ENCODE peak calls at places on chromosomes 2 and 18, in four cellular contexts. Q is endothelial cell, V is omental fat pad, B is NB4. W is an unnamed sample.

GRCh38 chr2:46216213-46216612 is 81.0 kb upstream of the EPAS1 start:
- DNase-seq in V (no peak), B (no peak), Q (no peak), W (no peak)

GRCh38 chr18:11042247-11042646 is 107.1 kb downstream of the PIEZO2 start:
- DNase-seq in B (no peak), V (no peak), Q (no peak), W (no peak)

GRCh38 chr18:7603259-7604000 is 36.3 kb downstream of the PTPRM start:
- DNase-seq in B (no peak), Q (no peak), V (no peak), W (no peak)

GRCh38 chr2:150478206-150478974 is 9.1 kb downstream of the RND3 start:
- DNase-seq in V (no peak), Q (no peak), B (no peak), W (no peak)

GRCh38 chr2:237060518-237061312 is 25.0 kb upstream of the COPS8 start:
- DNase-seq in V (no peak), Q (peak), B (peak), W (no peak)

GRCh38 chr2:121210691-121211090 is 74.3 kb downstream of the TFCP2L1 start:
- DNase-seq in V (no peak), Q (no peak), B (no peak), W (no peak)

GRCh38 chr2:237888389-237888788 is 29.0 kb downstream of the RAMP1 start:
- DNase-seq in B (peak), Q (no peak), V (no peak), W (no peak)

GRCh38 chr2:105671156-105671555 is 73.6 kb upstream of the NCK2 start:
- DNase-seq in V (no peak), B (no peak), Q (no peak), W (no peak)

GRCh38 chr2:84958135-84959044 is 12.6 kb upstream of the KCMF1 start:
- DNase-seq in V (no peak), Q (peak), B (no peak), W (no peak)

GRCh38 chr2:99725810-99726209 is 236.0 kb upstream of the REV1 start:
- DNase-seq in V (no peak), B (no peak), Q (no peak), W (no peak)
- TF ChIP-seq CTCF in V (no peak), B (no peak), Q (no peak), W (no peak)

GRCh38 chr18:34866739-34867138 is 156.6 kb downstream of the DTNA start:
- DNase-seq in B (no peak), Q (no peak), V (no peak), W (no peak)
- TF ChIP-seq CTCF in B (peak), Q (peak), V (no peak), W (no peak)

GRCh38 chr2:28226558-28226957 is 166.1 kb upstream of the FOSL2 start:
- DNase-seq in V (no peak), Q (no peak), B (no peak), W (no peak)

GRCh38 chr2:28231110-28231621 is 161.5 kb upstream of the FOSL2 start:
- DNase-seq in B (peak), V (no peak), Q (no peak), W (no peak)

GRCh38 chr2:28225472-28225915 is 167.2 kb upstream of the FOSL2 start:
- DNase-seq in V (no peak), Q (no peak), B (no peak), W (no peak)

GRCh38 chr2:28227498-28227897 is 165.2 kb upstream of the FOSL2 start:
- DNase-seq in Q (no peak), B (no peak), V (no peak), W (no peak)

GRCh38 chr2:28228419-28228995 is 164.2 kb upstream of the FOSL2 start:
- DNase-seq in B (no peak), Q (no peak), V (no peak), W (no peak)
- TF ChIP-seq CTCF in B (no peak), Q (peak), V (no peak), W (no peak)

GRCh38 chr2:221264318-221264717 is 307.8 kb downstream of the EPHA4 start:
- DNase-seq in V (no peak), B (no peak), Q (no peak), W (no peak)
- TF ChIP-seq CTCF in V (no peak), B (no peak), Q (no peak), W (no peak)

DNA sequence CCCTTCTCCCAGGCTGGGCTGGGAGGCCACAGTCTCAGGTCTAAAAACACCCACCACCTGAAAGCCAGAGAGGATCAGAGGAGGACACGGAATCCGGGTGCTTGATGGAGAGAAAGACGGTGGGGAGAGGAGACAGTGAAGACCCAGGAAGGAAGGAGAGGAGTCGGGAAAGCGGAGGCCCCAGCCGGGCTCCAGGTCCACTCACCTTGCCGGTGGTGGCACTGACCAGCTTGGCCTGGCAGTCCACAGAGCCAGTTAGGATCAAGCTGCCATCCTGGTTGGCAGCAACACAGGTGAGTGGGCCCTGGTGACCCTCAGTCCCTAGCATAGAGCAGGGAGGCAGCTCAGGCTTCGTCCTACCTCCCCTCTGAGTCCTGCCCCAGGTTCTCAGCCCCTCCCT is 4.3 kb downstream of the AAMP start:
- DNase-seq in B (no peak), V (no peak), Q (no peak), W (no peak)
- TF ChIP-seq CTCF in B (no peak), V (no peak), Q (no peak), W (no peak)

GRCh38 chr2:199607914-199608313 is 150.2 kb upstream of the SATB2 start:
- DNase-seq in Q (no peak), V (no peak), B (no peak), W (no peak)

GRCh38 chr2:199603748-199604291 is 146.1 kb upstream of the SATB2 start:
- DNase-seq in Q (no peak), V (no peak), B (no peak), W (no peak)

GRCh38 chr2:199602896-199603482 is 145.2 kb upstream of the SATB2 start:
- DNase-seq in B (no peak), Q (no peak), V (no peak), W (no peak)

GRCh38 chr2:199602271-199602895 is 144.6 kb upstream of the SATB2 start:
- DNase-seq in B (peak), V (no peak), Q (no peak), W (no peak)

DNA sequence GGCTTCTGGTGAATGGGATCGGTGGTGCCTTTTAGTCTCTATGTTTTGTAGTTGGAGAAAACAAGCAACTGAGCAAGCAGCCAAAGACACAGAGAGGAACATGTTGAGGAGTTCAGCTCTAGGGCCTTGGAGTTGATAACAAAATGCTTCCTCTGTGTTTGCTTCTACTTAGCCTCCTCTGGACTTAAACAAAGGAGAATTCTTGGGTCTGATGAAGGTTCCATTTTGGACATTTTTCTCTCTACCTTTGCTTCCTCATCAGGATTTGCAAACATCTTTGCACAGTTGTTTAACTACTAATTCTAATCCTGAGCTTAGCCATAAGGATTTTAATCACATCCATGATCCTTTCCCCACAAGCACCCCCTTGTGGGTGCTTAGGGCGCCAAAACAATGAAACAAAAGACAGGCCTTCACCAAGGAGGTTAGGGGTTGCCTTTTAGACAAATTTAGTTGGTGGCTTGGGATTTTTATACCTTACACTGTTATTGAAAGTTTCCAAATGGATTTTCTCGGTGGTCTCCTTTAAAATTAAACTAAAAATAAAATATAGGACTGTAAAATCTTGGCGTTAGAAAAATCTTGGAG is 148.5 kb upstream of the SATB2 start:
- DNase-seq in V (no peak), B (peak), Q (no peak), W (no peak)
- TF ChIP-seq CTCF in V (no peak), B (peak), Q (no peak), W (no peak)

GRCh38 chr2:178450574-178451429 is at the start of the genes PJVK and PRKRA:
- DNase-seq in V (peak), Q (peak), B (peak), W (peak)
- TF ChIP-seq CTCF in V (no peak), Q (no peak), B (no peak), W (peak)

GRCh38 chr2:144165599-144166250 is 354.2 kb downstream of the ZEB2 start:
- DNase-seq in B (no peak), V (no peak), Q (no peak), W (no peak)

GRCh38 chr2:144163592-144163991 is 356.3 kb downstream of the ZEB2 start:
- DNase-seq in V (no peak), Q (no peak), B (no peak), W (no peak)

GRCh38 chr2:144161061-144161460 is 358.9 kb downstream of the ZEB2 start:
- DNase-seq in V (no peak), B (no peak), Q (no peak), W (no peak)

GRCh38 chr2:144159264-144159663 is 360.7 kb downstream of the ZEB2 start:
- DNase-seq in Q (no peak), V (no peak), B (peak), W (no peak)

DNA sequence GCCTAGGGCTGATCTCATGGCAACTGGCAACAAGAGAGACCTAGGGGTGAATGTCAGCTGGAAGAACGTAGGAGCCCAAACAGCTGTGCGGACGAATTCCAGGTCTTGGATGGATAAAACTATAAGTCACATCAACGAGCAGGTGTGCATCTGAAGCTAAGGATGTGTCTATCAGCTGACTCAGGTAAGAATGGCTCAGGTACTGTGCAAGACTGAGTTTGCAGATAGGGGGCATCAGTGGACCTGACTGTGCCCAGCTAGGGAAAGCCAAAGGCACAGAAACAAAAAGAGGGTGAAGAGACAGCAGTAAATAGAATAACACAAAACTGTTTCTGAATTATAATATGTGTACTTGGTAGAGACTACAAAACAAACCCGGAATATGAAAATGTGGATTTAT is 357.3 kb downstream of the ZEB2 start:
- DNase-seq in Q (peak), V (no peak), B (peak), W (no peak)
- TF ChIP-seq CTCF in Q (peak), V (no peak), B (peak), W (no peak)

W was measured in esophagus squamous epithelium.